ENCODE peak calls at places on chromosomes 16 and 17, in seven cellular contexts. I, U, S, R, D, X and C are unnamed samples.
A peak's percentile ranks its signal among the peaks of the same experiment; 100 is the strongest.

GRCh38 chr17:13572581-13572980 is 29.1 kb downstream of the HS3ST3A1 start:
- DNase-seq in U (no peak), S (no peak), I (no peak), X (no peak), D (no peak), R (no peak), C (no peak)

GRCh38 chr17:3804503-3804931 is 3.5 kb upstream of the ITGAE start:
- DNase-seq in I (no peak), R (no peak), X (no peak), U (no peak), S (no peak), D (peak; percentile 58), C (no peak)

GRCh38 chr17:55731586-55732250 is 9.1 kb upstream of the TMEM100 start:
- DNase-seq in I (no peak), U (no peak), X (no peak), S (no peak), R (peak; percentile 77), D (no peak), C (peak; percentile 80)

GRCh38 chr17:27846042-27846655 is 45.8 kb upstream of the NOS2 start:
- DNase-seq in I (no peak), R (no peak), U (peak; percentile 61), D (no peak), S (no peak), X (no peak), C (no peak)

GRCh38 chr17:17944253-17944652 is 27.9 kb downstream of the TOM1L2 start:
- DNase-seq in U (no peak), S (no peak), R (no peak), X (no peak), I (no peak), D (no peak), C (no peak)

GRCh38 chr16:50152386-50152806 is 710 bp upstream of the TENT4B start:
- DNase-seq in X (no peak), U (peak; percentile 83), R (peak; percentile 58), D (no peak), S (no peak), I (no peak), C (no peak)

GRCh38 chr17:65055708-65056638 is 567 bp downstream of the GNA13 start:
- DNase-seq in D (peak; percentile 38), U (peak; percentile 68), R (peak; percentile 68), I (peak; percentile 67), S (peak; percentile 80), X (peak; percentile 25), C (peak; percentile 42)

GRCh38 chr16:4261557-4262172 is 11.2 kb downstream of the TFAP4 start:
- DNase-seq in X (no peak), I (peak; percentile 61), R (peak; percentile 40), D (peak; percentile 26), U (no peak), S (peak; percentile 61), C (peak; percentile 49)

GRCh38 chr16:73125860-73126259 is 77.9 kb upstream of the ZFHX3 start:
- DNase-seq in D (no peak), U (no peak), S (no peak), X (no peak), I (no peak), R (peak; percentile 45), C (peak; percentile 52)

GRCh38 chr17:82865274-82865673 is 25.5 kb upstream of the ZNF750 start:
- DNase-seq in R (no peak), U (no peak), I (no peak), D (no peak), S (no peak), X (no peak), C (no peak)

GRCh38 chr16:57372372-57373116 is at the start of gene CX3CL1:
- DNase-seq in D (peak; percentile 99), X (no peak), S (no peak), R (peak; percentile 62), U (no peak), I (no peak), C (peak; percentile 61)

GRCh38 chr17:53749178-53749577 is 73.5 kb upstream of the KIF2B start:
- DNase-seq in S (no peak), I (peak; percentile 59), X (no peak), R (no peak), D (no peak), U (no peak), C (peak; percentile 40)

GRCh38 chr17:35028531-35029262 is 34.8 kb downstream of the RFFL start:
- DNase-seq in U (no peak), S (no peak), I (no peak), X (no peak), R (no peak), D (no peak), C (no peak)

GRCh38 chr16:23847938-23848337 is 12.2 kb downstream of the PRKCB start:
- DNase-seq in S (no peak), D (no peak), I (no peak), X (no peak), U (peak; percentile 75), R (no peak), C (no peak)

GRCh38 chr16:11627822-11628457 is 40.3 kb upstream of the SNN start:
- DNase-seq in I (peak; percentile 25), U (no peak), X (no peak), R (no peak), S (no peak), D (no peak), C (no peak)

GRCh38 chr16:76277099-76278030 is at the start of gene CNTNAP4:
- DNase-seq in I (no peak), X (no peak), U (no peak), S (no peak), R (no peak), D (no peak), C (peak; percentile 1)

GRCh38 chr17:62897706-62898105 is 68.3 kb upstream of the TANC2 start:
- DNase-seq in X (no peak), D (no peak), U (no peak), R (no peak), S (no peak), I (no peak), C (no peak)

GRCh38 chr16:9647981-9648701 is 534.1 kb downstream of the GRIN2A start:
- DNase-seq in R (no peak), D (peak; percentile 57), S (peak; percentile 54), I (peak; percentile 13), X (no peak), U (no peak), C (peak; percentile 42)

GRCh38 chr17:64634217-64634616 is 27.9 kb downstream of the SMURF2 start:
- DNase-seq in D (no peak), U (no peak), I (no peak), R (no peak), X (no peak), S (no peak), C (no peak)

GRCh38 chr16:3122926-3123570 is 10.7 kb downstream of the ZNF205 start:
- DNase-seq in X (no peak), U (no peak), S (no peak), D (no peak), R (no peak), I (no peak), C (no peak)

GRCh38 chr16:66894948-66895696 is 14.8 kb downstream of the PDP2 start:
- DNase-seq in D (peak; percentile 80), I (peak; percentile 57), S (peak; percentile 86), U (peak; percentile 63), R (peak; percentile 83), X (no peak), C (peak; percentile 76)

GRCh38 chr17:47323382-47324223 is at the start of gene EFCAB13:
- DNase-seq in I (peak; percentile 95), R (peak; percentile 90), S (no peak), U (peak; percentile 87), X (peak; percentile 83), D (peak; percentile 84), C (peak; percentile 62)

GRCh38 chr17:46732754-46733398 is 85.6 kb downstream of the WNT3 start:
- DNase-seq in X (no peak), R (no peak), S (no peak), U (no peak), D (no peak), I (no peak), C (peak; percentile 77)

GRCh38 chr17:33642002-33642401 is 348.9 kb upstream of the ASIC2 start:
- DNase-seq in X (no peak), S (peak; percentile 55), I (peak; percentile 54), R (no peak), U (no peak), D (no peak), C (no peak)

DNA sequence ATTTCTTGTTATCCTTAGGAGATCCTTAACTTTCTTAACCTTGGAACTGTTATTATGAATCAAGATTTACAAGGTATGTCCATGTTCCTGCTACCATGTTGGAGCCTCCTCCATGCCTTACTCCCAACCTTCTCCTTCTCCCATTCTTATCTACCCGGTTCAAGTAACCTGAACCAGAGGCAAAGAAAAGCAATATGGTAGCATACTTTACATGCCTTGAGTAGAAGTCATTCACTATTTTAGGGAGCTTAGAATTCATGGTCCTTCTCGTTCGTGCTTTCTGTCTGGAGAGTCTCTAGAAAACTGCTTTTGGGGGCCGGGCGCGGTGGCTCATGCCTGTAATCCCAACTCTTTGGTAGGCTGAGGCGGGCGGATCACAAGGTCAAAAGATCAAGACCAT is 37.7 kb downstream of the LDHD start:
- DNase-seq in D (no peak), I (no peak), X (no peak), S (no peak), U (no peak), R (no peak), C (no peak)
- H3K4me1 ChIP-seq in D (peaks cover 27% of the 10 kb centered on the region), I (peaks cover 31% of the 10 kb centered on the region), X (peaks cover 9% of the 10 kb centered on the region), S (peaks cover 15% of the 10 kb centered on the region), U (peaks cover 37% of the 10 kb centered on the region), R (peaks cover 14% of the 10 kb centered on the region), C (peaks cover 5% of the 10 kb centered on the region)

DNA sequence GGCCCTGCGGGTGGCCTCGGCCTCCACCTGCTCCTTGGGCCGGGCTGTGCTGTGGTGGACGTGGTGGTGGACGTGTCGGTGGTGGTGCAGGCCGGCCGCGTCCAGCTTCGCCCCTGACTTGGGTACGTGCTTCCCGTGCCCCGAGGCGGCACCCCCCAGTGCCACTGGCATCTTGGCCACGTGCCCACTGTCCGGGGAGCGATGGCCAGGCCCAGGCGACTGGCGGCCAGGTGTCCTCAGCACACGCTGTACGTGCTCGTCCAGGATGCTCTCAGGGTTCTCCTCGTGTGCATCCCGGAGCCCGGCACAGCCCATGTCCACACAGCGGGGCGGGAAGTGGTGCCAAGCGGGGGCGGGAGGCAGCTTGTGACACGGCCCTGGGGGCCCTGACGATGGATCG is 14.9 kb downstream of the PDIA2 start:
- DNase-seq in X (no peak), I (no peak), S (no peak), D (no peak), R (no peak), U (no peak), C (no peak)
- H3K27ac ChIP-seq in X (no peak overlapping the region), I (no peak overlapping the region), S (no peak overlapping the region), D (no peak overlapping the region), R (no peak overlapping the region), U (no peak overlapping the region), C (no peak overlapping the region)

GRCh38 chr16:55280622-55281021 is 43.4 kb upstream of the IRX6 start:
- DNase-seq in I (no peak), D (no peak), U (no peak), S (no peak), X (no peak), R (no peak), C (peak; percentile 13)
- H3K4me1 ChIP-seq in I (no peaks in the 10 kb centered on the region), D (no peaks in the 10 kb centered on the region), U (no peaks in the 10 kb centered on the region), S (no peaks in the 10 kb centered on the region), X (no peaks in the 10 kb centered on the region), R (peaks cover 17% of the 10 kb centered on the region), C (no peaks in the 10 kb centered on the region)

DNA sequence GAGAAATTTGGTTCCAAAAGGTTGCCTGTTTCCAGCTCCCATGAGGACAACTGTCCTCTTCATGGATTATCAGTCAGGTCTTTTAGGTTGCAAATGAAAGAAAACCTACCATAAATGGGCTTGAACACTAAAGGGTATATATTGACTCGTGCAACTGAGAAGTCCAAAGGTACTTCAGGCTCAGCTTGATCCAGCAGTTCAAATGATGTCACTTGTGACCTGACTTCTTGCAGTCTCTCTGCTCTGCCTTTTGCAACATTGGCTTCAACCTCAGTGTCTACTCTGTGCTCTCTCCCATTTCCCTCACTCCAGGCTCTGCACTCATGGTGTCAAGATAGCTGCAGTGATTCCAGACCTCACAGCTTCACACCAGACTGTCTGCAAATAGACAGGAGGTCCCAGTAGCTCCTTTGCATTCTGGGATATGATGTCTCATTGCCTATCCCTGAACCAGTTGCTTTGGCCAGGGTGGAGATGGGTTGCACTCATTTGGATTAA is 5.5 kb upstream of the CALB2 start:
- DNase-seq in R (no peak), I (no peak), X (no peak), S (no peak), U (no peak), D (no peak), C (no peak)
- H3K27ac ChIP-seq in R (no peak overlapping the region), I (no peak overlapping the region), X (no peak overlapping the region), S (no peak overlapping the region), U (no peak overlapping the region), D (no peak overlapping the region), C (no peak overlapping the region)